ENCODE peak calls at places on chromosomes 7 and 10, in eight cellular contexts. G is GM12878; O is heart right ventricle; P is heart left ventricle; E is activated CD8-positive, alpha-beta memory T cell treated with anti-CD3 and anti-CD28 coated beads, Interleukin-2, amount 10 ng/mL, durations not matched to agents 7 days and 5 days; K is central memory CD8-positive, alpha-beta T cell; B is activated T-cell treated with anti-CD3 and anti-CD28 coated beads, Interleukin-2, amount 50 U/mL, for 4 hours; V is activated CD8-positive, alpha-beta T cell treated with anti-CD3 and anti-CD28 coated beads, Interleukin-2, amount 10 ng/mL, durations not matched to agents 7 days and 5 days. Y is an unnamed sample.

GRCh38 chr7:43824963-43825362 is 44.4 kb downstream of the MRPS24 start:
- ATAC-seq in B (no peak), O (no peak), E (no peak), P (no peak), G (no peak), K (no peak), V (no peak), Y (no peak)

GRCh38 chr10:3071405-3072198 is 4.3 kb downstream of the PFKP start:
- ATAC-seq in G (no peak), B (peak), K (no peak), P (no peak), O (no peak), V (no peak), E (peak), Y (peak)

GRCh38 chr10:91200314-91201212 is 19.9 kb upstream of the PCGF5 start:
- ATAC-seq in B (no peak), O (peak), V (peak), P (peak), G (peak), E (peak), K (no peak), Y (no peak)

GRCh38 chr7:12291870-12292269 is 80.8 kb downstream of the TMEM106B start:
- ATAC-seq in P (no peak), B (no peak), O (no peak), K (no peak), V (no peak), E (peak), G (peak), Y (no peak)

GRCh38 chr10:75773813-75774547 is 342.6 kb downstream of the LRMDA start:
- ATAC-seq in B (no peak), K (no peak), V (no peak), O (no peak), P (no peak), G (peak), E (no peak), Y (no peak)

GRCh38 chr7:143511593-143512047 is 33.9 kb downstream of the TAS2R41 start:
- ATAC-seq in E (no peak), K (no peak), G (no peak), B (no peak), O (no peak), P (no peak), V (no peak), Y (no peak)

GRCh38 chr10:89613582-89613981 is 31.5 kb downstream of the PANK1 start:
- ATAC-seq in V (no peak), G (no peak), B (no peak), P (no peak), E (no peak), K (no peak), O (no peak), Y (no peak)

GRCh38 chr7:41809487-41810257 is 106.8 kb upstream of the INHBA start:
- ATAC-seq in V (no peak), K (no peak), E (no peak), G (peak), O (no peak), P (no peak), B (no peak), Y (no peak)

GRCh38 chr10:110959379-110960332 is 40.3 kb downstream of the SHOC2 start:
- ATAC-seq in V (no peak), G (no peak), B (no peak), P (peak), E (no peak), K (no peak), O (no peak), Y (no peak)

GRCh38 chr10:35434533-35434932 is 98.2 kb downstream of the CCNY start:
- ATAC-seq in E (peak), G (peak), P (no peak), V (no peak), K (no peak), O (no peak), B (peak), Y (no peak)

GRCh38 chr7:18974803-18975202 is 142.6 kb downstream of the TWIST1 start:
- ATAC-seq in K (no peak), P (no peak), V (no peak), G (no peak), B (no peak), E (no peak), O (no peak), Y (no peak)

GRCh38 chr7:50801907-50802306 is 19.2 kb upstream of the GRB10 start:
- ATAC-seq in G (no peak), K (no peak), V (no peak), P (no peak), E (no peak), B (no peak), O (no peak), Y (no peak)

GRCh38 chr10:490891-491571 is 198.4 kb downstream of the DIP2C start:
- ATAC-seq in B (no peak), P (no peak), E (no peak), K (no peak), O (peak), V (no peak), G (no peak), Y (no peak)

GRCh38 chr10:110459600-110459999 is 38.1 kb upstream of the DUSP5 start:
- ATAC-seq in O (no peak), K (no peak), P (no peak), G (no peak), V (no peak), B (no peak), E (no peak), Y (no peak)

GRCh38 chr7:133253522-133253882 is 624 bp downstream of the EXOC4 start:
- ATAC-seq in G (peak), V (peak), K (peak), P (no peak), O (no peak), B (no peak), E (no peak), Y (no peak)

GRCh38 chr7:45099891-45100760 is 11.4 kb upstream of the NACAD start:
- ATAC-seq in P (no peak), B (no peak), E (peak), G (peak), K (no peak), O (no peak), V (no peak), Y (peak)

GRCh38 chr10:6917125-6917524 is 337.0 kb upstream of the PRKCQ start:
- ATAC-seq in G (no peak), O (no peak), P (no peak), E (no peak), B (no peak), K (no peak), V (no peak), Y (no peak)

GRCh38 chr10:48390933-48391845 is 84.7 kb downstream of the MAPK8 start:
- ATAC-seq in E (peak), B (peak), K (peak), V (peak), G (peak), O (no peak), P (no peak), Y (peak)